ENCODE peak calls at places on chromosome 22, in seven cellular contexts. P is iPS DF 6.9, K is NT2/D1, D is left ventricle myocardium inferior, H is prostate gland, T is foreskin keratinocyte, Q is A549. L is an unnamed sample.
A peak's percentile ranks its signal among the peaks of the same experiment; 100 is the strongest.

GRCh38 chr22:20833225-20833665 is 25.4 kb downstream of the PI4KA start:
- DNase-seq in P (no peak), K (no peak), D (no peak), H (no peak), T (no peak), Q (no peak), L (no peak)

GRCh38 chr22:47452184-47452583 is 689.7 kb downstream of the TBC1D22A start:
- DNase-seq in P (no peak), K (peak; percentile 35), D (no peak), H (no peak), T (no peak), Q (peak; percentile 10), L (no peak)

GRCh38 chr22:32909561-32910348 is 108.2 kb downstream of the TIMP3 start:
- DNase-seq in P (no peak), K (no peak), D (no peak), H (no peak), T (no peak), Q (no peak), L (no peak)

GRCh38 chr22:50599816-50600454 is 658 bp upstream of the MAPK8IP2 start:
- DNase-seq in P (no peak), K (no peak), D (peak; percentile 56), H (no peak), T (no peak), Q (no peak), L (peak; percentile 61)

GRCh38 chr22:38572065-38572464 is 2.1 kb upstream of the DMC1 start:
- DNase-seq in P (no peak), K (no peak), D (no peak), H (peak; percentile 28), T (no peak), Q (peak; percentile 18), L (peak; percentile 43)

GRCh38 chr22:50157976-50158375 is 12.6 kb upstream of the PANX2 start:
- DNase-seq in P (no peak), K (no peak), D (no peak), H (peak; percentile 89), T (peak; percentile 56), Q (no peak), L (no peak)

GRCh38 chr22:33438273-33438672 is 380.1 kb upstream of the SYN3 start:
- DNase-seq in P (no peak), K (no peak), D (no peak), H (peak; percentile 56), T (peak; percentile 98), Q (peak; percentile 54), L (no peak)

GRCh38 chr22:44220727-44221680 is 40.3 kb downstream of the PARVG start:
- DNase-seq in P (no peak), K (no peak), D (no peak), H (no peak), T (no peak), Q (no peak), L (no peak)

GRCh38 chr22:25350551-25350971 is 131.1 kb downstream of the CRYBB2 start:
- DNase-seq in P (no peak), K (no peak), D (no peak), H (no peak), T (no peak), Q (no peak), L (no peak)

GRCh38 chr22:43889366-43890253 is 2.2 kb downstream of the PNPLA5 start:
- DNase-seq in P (no peak), K (no peak), D (no peak), H (no peak), T (no peak), Q (no peak), L (no peak)

GRCh38 chr22:35896306-35896705 is 132.3 kb downstream of the RBFOX2 start:
- DNase-seq in P (no peak), K (no peak), D (no peak), H (no peak), T (peak; percentile 56), Q (no peak), L (no peak)

GRCh38 chr22:42926768-42927167 is 69.7 kb upstream of the ARFGAP3 start:
- DNase-seq in P (no peak), K (no peak), D (no peak), H (no peak), T (no peak), Q (no peak), L (no peak)

GRCh38 chr22:20243545-20244249 is 24.4 kb downstream of the RTN4R start:
- DNase-seq in P (no peak), K (no peak), D (peak; percentile 75), H (peak; percentile 25), T (peak; percentile 39), Q (peak; percentile 13), L (peak; percentile 86)

GRCh38 chr22:47207846-47208554 is 445.6 kb downstream of the TBC1D22A start:
- DNase-seq in P (no peak), K (no peak), D (no peak), H (no peak), T (no peak), Q (no peak), L (peak; percentile 3)

GRCh38 chr22:42939941-42940653 is 74.9 kb downstream of the PACSIN2 start:
- DNase-seq in P (no peak), K (no peak), D (no peak), H (peak; percentile 80), T (peak; percentile 61), Q (peak; percentile 83), L (no peak)

GRCh38 chr22:43293259-43293658 is 49.9 kb downstream of the SCUBE1 start:
- DNase-seq in P (no peak), K (no peak), D (no peak), H (peak; percentile 17), T (no peak), Q (no peak), L (no peak)

GRCh38 chr22:40855960-40856512 is 403 bp downstream of the ST13 start:
- DNase-seq in P (no peak), K (no peak), D (peak; percentile 33), H (peak; percentile 11), T (peak; percentile 28), Q (no peak), L (no peak)

GRCh38 chr22:20957118-20957690 is 9.9 kb upstream of the AIFM3 start:
- DNase-seq in P (no peak), K (no peak), D (no peak), H (no peak), T (no peak), Q (peak; percentile 30), L (no peak)

GRCh38 chr22:20435436-20436308 is 2.0 kb downstream of the SCARF2 start:
- DNase-seq in P (no peak), K (no peak), D (no peak), H (no peak), T (no peak), Q (no peak), L (no peak)

GRCh38 chr22:47369431-47370015 is 607.1 kb downstream of the TBC1D22A start:
- DNase-seq in P (no peak), K (no peak), D (no peak), H (no peak), T (no peak), Q (no peak), L (no peak)

DNA sequence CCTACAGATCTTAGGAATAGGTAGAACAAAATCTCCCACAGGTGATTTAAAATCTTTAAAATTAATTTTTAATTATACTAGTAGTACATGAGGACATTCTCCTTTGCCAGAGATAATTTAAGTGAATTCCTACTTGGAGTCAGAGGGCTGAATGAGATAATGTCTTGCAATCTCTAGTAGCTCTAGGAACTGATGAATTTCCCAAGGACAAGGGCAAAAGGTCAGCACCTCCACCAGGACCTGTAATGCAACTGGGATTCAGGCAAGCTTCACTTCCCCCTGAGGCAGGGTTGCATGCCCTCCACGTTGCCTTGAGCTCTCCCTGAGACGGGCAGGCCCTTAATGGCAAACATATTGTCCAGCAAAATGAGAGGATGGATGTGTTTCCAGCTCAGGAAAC is 330.3 kb upstream of the PITPNB start:
- DNase-seq in P (no peak), K (no peak), D (no peak), H (no peak), T (no peak), Q (no peak), L (no peak)
- H3K4me1 ChIP-seq in P (no peaks in the 10 kb centered on the region), K (no peaks in the 10 kb centered on the region), D (peaks cover 57% of the 10 kb centered on the region), H (no peaks in the 10 kb centered on the region), T (no peaks in the 10 kb centered on the region), Q (peaks cover 18% of the 10 kb centered on the region), L (peaks cover 4% of the 10 kb centered on the region)

GRCh38 chr22:28742562-28742962 is 723 bp downstream of the HSCB start:
- DNase-seq in P (no peak), K (no peak), D (no peak), H (no peak), T (no peak), Q (no peak), L (no peak)
- H3K4me1 ChIP-seq in P (no peaks in the 10 kb centered on the region), K (no peaks in the 10 kb centered on the region), D (peaks cover 22% of the 10 kb centered on the region), H (no peaks in the 10 kb centered on the region), T (no peaks in the 10 kb centered on the region), Q (peaks cover 8% of the 10 kb centered on the region), L (no peaks in the 10 kb centered on the region)

DNA sequence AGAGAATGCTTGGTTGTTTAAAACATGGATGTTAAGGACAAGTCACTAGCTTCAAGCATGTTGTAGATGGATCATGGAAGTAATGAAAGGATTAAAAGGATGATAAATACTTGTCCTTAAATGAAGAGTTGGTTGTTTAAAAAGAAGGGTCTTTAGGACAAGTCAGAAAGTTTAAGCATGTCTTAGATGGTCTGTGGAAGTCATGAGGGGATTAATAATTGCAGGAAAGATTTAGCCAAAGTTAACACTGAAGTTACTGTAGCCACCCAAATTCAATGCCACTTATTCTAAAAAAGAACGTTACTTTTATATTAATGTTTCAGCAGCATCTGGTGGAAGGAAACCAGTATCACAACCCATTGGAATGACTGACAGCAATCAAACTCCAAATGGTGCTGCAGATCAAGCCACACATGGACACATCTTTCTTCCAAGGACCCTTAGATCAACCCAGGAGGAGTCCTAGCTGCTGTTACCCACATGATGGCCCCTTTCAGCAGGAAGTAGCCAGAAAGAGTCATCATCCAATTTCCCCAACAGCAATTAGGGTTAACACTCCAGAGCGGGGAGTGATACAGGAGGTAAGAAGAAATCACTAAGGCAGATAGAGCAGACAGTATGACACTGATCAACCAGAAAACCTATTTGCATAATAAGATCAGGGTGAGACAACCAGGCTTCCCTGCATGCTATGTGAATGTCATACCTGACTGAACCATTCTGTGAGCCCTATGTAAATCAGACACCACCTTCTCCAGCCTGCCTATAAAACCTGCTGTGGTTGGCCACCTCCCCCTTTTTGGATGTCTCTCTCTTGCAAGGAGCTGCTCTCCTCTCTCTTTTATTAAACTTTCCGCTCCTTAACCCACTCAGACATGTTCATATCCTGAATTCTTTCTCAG is 88.4 kb upstream of the GNAZ start:
- DNase-seq in P (no peak), K (no peak), D (no peak), H (no peak), T (no peak), Q (no peak), L (no peak)
- H3K4me1 ChIP-seq in P (no peaks in the 10 kb centered on the region), K (no peaks in the 10 kb centered on the region), D (no peaks in the 10 kb centered on the region), H (no peaks in the 10 kb centered on the region), T (no peaks in the 10 kb centered on the region), Q (no peaks in the 10 kb centered on the region), L (no peaks in the 10 kb centered on the region)

GRCh38 chr22:49147617-49148175 is 680.0 kb downstream of the BRD1 start:
- DNase-seq in P (no peak), K (no peak), D (no peak), H (no peak), T (no peak), Q (no peak), L (no peak)

GRCh38 chr22:49147171-49147570 is 680.5 kb downstream of the BRD1 start:
- DNase-seq in P (no peak), K (no peak), D (no peak), H (no peak), T (no peak), Q (no peak), L (no peak)

GRCh38 chr22:49149721-49150608 is 677.7 kb downstream of the BRD1 start:
- DNase-seq in P (no peak), K (no peak), D (no peak), H (no peak), T (no peak), Q (no peak), L (no peak)

GRCh38 chr22:49150801-49151221 is 676.9 kb downstream of the BRD1 start:
- DNase-seq in P (no peak), K (no peak), D (no peak), H (no peak), T (no peak), Q (no peak), L (no peak)

GRCh38 chr22:49148895-49149418 is 678.7 kb downstream of the BRD1 start:
- DNase-seq in P (no peak), K (no peak), D (no peak), H (no peak), T (no peak), Q (no peak), L (no peak)
- H3K4me1 ChIP-seq in P (no peaks in the 10 kb centered on the region), K (peaks cover 20% of the 10 kb centered on the region), D (no peaks in the 10 kb centered on the region), H (no peaks in the 10 kb centered on the region), T (no peaks in the 10 kb centered on the region), Q (no peaks in the 10 kb centered on the region), L (no peaks in the 10 kb centered on the region)

L was measured in ovary.